ENCODE peak calls at places on chromosomes 7 and 10, in five cellular contexts. L is HepG2, W is HCT116, H is GM12878, K is K562. J is an unnamed sample.

GRCh38 chr10:123642697-123643096 is 23.5 kb upstream of the GPR26 start:
- DNase-seq in L (peak; percentile 44), W (no peak), H (no peak), K (no peak), J (no peak)

GRCh38 chr10:89637108-89637507 is 7.9 kb downstream of the PANK1 start:
- DNase-seq in L (no peak), W (no peak), H (no peak), K (no peak), J (no peak)

GRCh38 chr10:15035385-15036301 is 8.1 kb upstream of the OLAH start:
- DNase-seq in L (no peak), W (no peak), H (no peak), K (peak; percentile 52), J (no peak)

GRCh38 chr10:132876967-132877366 is 65.4 kb downstream of the CFAP46 start:
- DNase-seq in L (no peak), W (no peak), H (no peak), K (no peak), J (no peak)

GRCh38 chr7:70417061-70417655 is 714.8 kb upstream of the GALNT17 start:
- DNase-seq in L (no peak), W (no peak), H (no peak), K (no peak), J (peak; percentile 41)

GRCh38 chr10:45160266-45160665 is 155.1 kb downstream of the OR13A1 start:
- DNase-seq in L (no peak), W (no peak), H (no peak), K (no peak), J (no peak)

GRCh38 chr10:132492323-132493035 is 45.1 kb upstream of the INPP5A start:
- DNase-seq in L (no peak), W (no peak), H (no peak), K (no peak), J (no peak)

GRCh38 chr10:59575269-59575668 is 134.4 kb downstream of the SLC16A9 start:
- DNase-seq in L (no peak), W (no peak), H (no peak), K (no peak), J (no peak)

GRCh38 chr7:106466867-106467266 is 182.1 kb upstream of the NAMPT start:
- DNase-seq in L (no peak), W (no peak), H (no peak), K (no peak), J (no peak)

GRCh38 chr10:107546239-107546638 is 381.7 kb upstream of the SORCS1 start:
- DNase-seq in L (no peak), W (no peak), H (no peak), K (no peak), J (peak; percentile 56)

GRCh38 chr7:55109384-55110167 is 90.8 kb downstream of the EGFR start:
- DNase-seq in L (no peak), W (peak; percentile 88), H (no peak), K (no peak), J (no peak)

GRCh38 chr10:15780353-15781135 is 60.8 kb upstream of the ITGA8 start:
- DNase-seq in L (no peak), W (no peak), H (no peak), K (no peak), J (no peak)

GRCh38 chr7:36090976-36091375 is 62.1 kb upstream of the EEPD1 start:
- DNase-seq in L (no peak), W (no peak), H (no peak), K (no peak), J (no peak)

DNA sequence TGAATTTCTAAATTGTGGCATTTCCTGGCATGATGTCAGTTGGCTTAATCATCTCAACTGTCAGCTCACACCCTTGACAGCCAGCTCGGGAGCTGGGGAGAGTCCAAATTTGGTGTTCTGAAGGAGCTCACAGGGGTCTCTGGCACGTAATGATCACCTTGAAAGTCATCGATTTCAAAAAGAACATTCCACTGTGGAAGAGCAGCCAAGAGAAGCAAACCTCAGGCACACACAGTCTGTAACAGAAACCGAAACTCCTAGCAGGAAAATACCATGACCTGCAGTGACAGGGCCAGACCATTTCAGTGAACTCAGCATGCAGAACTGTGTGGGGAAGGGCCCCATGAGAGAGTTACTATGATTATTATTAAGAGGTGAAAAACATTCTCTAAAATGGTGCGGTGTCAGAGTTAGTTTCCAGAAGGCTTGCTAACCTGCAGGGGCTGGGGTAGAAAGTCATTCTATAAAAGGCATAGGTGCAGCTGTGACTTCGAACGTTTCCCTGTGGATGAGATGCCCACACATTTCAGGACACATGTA is 26.4 kb upstream of the KLF6 start:
- DNase-seq in L (no peak), W (no peak), H (peak; percentile 76), K (no peak), J (no peak)
- TF ChIP-seq ZBTB33 in L (no peak), W (peak; percentile 10), H (no peak), K (no peak), J (no peak)

GRCh38 chr10:43316516-43316915 is 49.7 kb upstream of the RASGEF1A start:
- DNase-seq in L (no peak), W (no peak), H (no peak), K (no peak), J (no peak)

GRCh38 chr10:43318456-43318855 is 51.6 kb upstream of the RASGEF1A start:
- DNase-seq in L (no peak), W (no peak), H (no peak), K (no peak), J (no peak)

GRCh38 chr10:43317422-43317821 is 50.6 kb upstream of the RASGEF1A start:
- DNase-seq in L (no peak), W (no peak), H (no peak), K (no peak), J (no peak)

GRCh38 chr10:43315535-43316245 is 48.8 kb upstream of the RASGEF1A start:
- DNase-seq in L (peak; percentile 15), W (no peak), H (no peak), K (no peak), J (no peak)

GRCh38 chr10:43316988-43317387 is 50.1 kb upstream of the RASGEF1A start:
- DNase-seq in L (no peak), W (no peak), H (no peak), K (no peak), J (no peak)
- TF ChIP-seq ZBTB33 in L (no peak), W (no peak), H (no peak), K (no peak), J (no peak)

GRCh38 chr7:92751902-92752901 is 84.2 kb downstream of the CDK6 start:
- DNase-seq in L (peak; percentile 93), W (peak; percentile 77), H (no peak), K (no peak), J (no peak)
- TF ChIP-seq ZBTB33 in L (no peak), W (no peak), H (no peak), K (no peak), J (no peak)

DNA sequence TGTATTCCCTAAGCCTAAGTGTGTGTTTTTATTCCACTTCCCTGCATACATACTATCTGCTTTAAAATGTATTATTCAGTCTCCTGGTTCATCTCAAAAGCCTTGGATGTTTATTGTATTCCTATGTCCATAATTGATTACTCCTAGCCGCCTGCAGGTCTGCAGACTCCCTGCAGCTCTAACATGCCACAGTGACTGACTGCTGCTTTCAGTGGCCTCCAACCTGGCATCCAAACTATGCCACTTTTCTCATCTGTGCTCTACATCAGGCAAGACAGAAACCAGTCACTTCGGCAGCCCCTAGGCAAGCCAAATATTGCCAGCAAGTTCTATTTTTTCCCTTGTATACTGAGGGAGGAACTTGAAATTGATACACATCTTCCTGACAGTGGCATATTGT is 81.8 kb downstream of the ABCA13 start:
- DNase-seq in L (no peak), W (no peak), H (no peak), K (no peak), J (no peak)
- TF ChIP-seq ZBTB33 in L (no peak), W (no peak), H (no peak), K (no peak), J (no peak)

DNA sequence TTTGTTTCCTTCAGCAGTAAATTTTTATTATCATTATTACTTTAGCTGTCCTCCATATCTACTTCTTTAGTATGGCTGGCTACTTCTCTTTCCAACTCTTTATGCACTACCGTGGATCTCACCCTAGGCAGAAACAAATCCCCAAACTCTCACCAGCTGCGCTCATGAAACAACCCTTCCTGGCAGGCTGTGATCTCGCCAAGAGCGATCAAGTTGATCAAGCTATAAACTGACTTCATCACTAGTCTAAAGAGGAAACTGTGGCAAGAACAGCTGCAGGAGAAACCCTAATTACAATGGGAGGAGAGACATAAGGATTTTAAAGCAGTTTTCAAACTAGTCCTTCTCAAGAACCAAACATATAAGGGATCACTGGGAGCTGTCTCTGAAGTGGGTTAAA is 160.5 kb upstream of the PRSS58 start:
- DNase-seq in L (no peak), W (no peak), H (no peak), K (no peak), J (no peak)
- TF ChIP-seq ZBTB33 in L (no peak), W (no peak), H (no peak), K (no peak), J (no peak)

J was measured in SK-N-SH.